ENCODE peak calls at places on chromosomes 1 and 21, in four cellular contexts. C, J, W and Q are unnamed samples.

GRCh38 chr1:205449750-205450443 is 5.9 kb downstream of the BLACAT1 start:
- DNase-seq in W (peak), J (no peak), C (peak), Q (peak)

GRCh38 chr1:182781849-182782586 is 7.6 kb upstream of the NPL start:
- DNase-seq in C (peak), J (peak), W (peak), Q (peak)

GRCh38 chr1:244113532-244114320 is 62.6 kb downstream of the ZBTB18 start:
- DNase-seq in J (no peak), C (no peak), W (no peak), Q (peak)

GRCh38 chr1:158654570-158654969 is 31.9 kb downstream of the SPTA1 start:
- DNase-seq in J (no peak), C (no peak), W (no peak), Q (no peak)

GRCh38 chr21:43609501-43610340 is 49.6 kb downstream of the HSF2BP start:
- DNase-seq in W (no peak), C (no peak), J (no peak), Q (peak)

GRCh38 chr1:152397474-152397873 is 16.6 kb downstream of the CRNN start:
- DNase-seq in C (no peak), W (no peak), J (no peak), Q (no peak)

GRCh38 chr1:167344112-167344511 is 123.4 kb downstream of the POU2F1 start:
- DNase-seq in C (no peak), J (no peak), W (no peak), Q (peak)

GRCh38 chr1:99455760-99456159 is 190.2 kb upstream of the PALMD start:
- DNase-seq in C (no peak), J (no peak), W (no peak), Q (no peak)

GRCh38 chr1:43431676-43432075 is 22.1 kb downstream of the HYI start:
- DNase-seq in C (no peak), J (no peak), W (no peak), Q (no peak)

GRCh38 chr1:232773752-232774151 is 31.5 kb upstream of the MAP10 start:
- DNase-seq in J (no peak), W (no peak), C (no peak), Q (no peak)

GRCh38 chr1:87203890-87204289 is 124.8 kb upstream of the LMO4 start:
- DNase-seq in W (no peak), C (no peak), J (no peak), Q (peak)

GRCh38 chr1:215114154-215114933 is 31.8 kb downstream of the KCNK2 start:
- DNase-seq in C (no peak), W (no peak), J (no peak), Q (peak)

GRCh38 chr1:31431351-31431750 is 18.3 kb downstream of the SERINC2 start:
- DNase-seq in C (no peak), W (no peak), J (no peak), Q (no peak)

GRCh38 chr1:200969726-200970521 is 53.6 kb downstream of the KIF21B start:
- DNase-seq in J (peak), C (no peak), W (no peak), Q (no peak)

GRCh38 chr21:31873275-31873695 is 465 bp downstream of the HUNK start:
- DNase-seq in J (no peak), C (peak), W (no peak), Q (no peak)

GRCh38 chr1:63821650-63822049 is 47.8 kb downstream of the ROR1 start:
- DNase-seq in C (no peak), J (no peak), W (no peak), Q (peak)

GRCh38 chr1:199129247-199129646 is 490.4 kb downstream of the PTPRC start:
- DNase-seq in W (no peak), J (no peak), C (no peak), Q (peak)

GRCh38 chr1:17194981-17195528 is 9.9 kb upstream of the PADI1 start:
- DNase-seq in J (no peak), C (no peak), W (no peak), Q (no peak)

GRCh38 chr1:94541175-94542087 is at the start of gene F3:
- DNase-seq in J (no peak), C (peak), W (peak), Q (peak)
- TF ChIP-seq POLR2A in J (peak), C (peak), W (no peak), Q (peak)

GRCh38 chr1:1084372-1085170 is 10.5 kb upstream of the RNF223 start:
- DNase-seq in W (no peak), C (no peak), J (no peak), Q (no peak)

GRCh38 chr1:1085911-1086841 is 12.1 kb upstream of the RNF223 start:
- DNase-seq in J (no peak), C (no peak), W (no peak), Q (no peak)

GRCh38 chr1:1086911-1087341 is 12.8 kb upstream of the RNF223 start:
- DNase-seq in W (no peak), J (no peak), C (no peak), Q (no peak)

GRCh38 chr1:1084028-1084371 is 9.9 kb upstream of the RNF223 start:
- DNase-seq in J (no peak), C (no peak), W (no peak), Q (no peak)

DNA sequence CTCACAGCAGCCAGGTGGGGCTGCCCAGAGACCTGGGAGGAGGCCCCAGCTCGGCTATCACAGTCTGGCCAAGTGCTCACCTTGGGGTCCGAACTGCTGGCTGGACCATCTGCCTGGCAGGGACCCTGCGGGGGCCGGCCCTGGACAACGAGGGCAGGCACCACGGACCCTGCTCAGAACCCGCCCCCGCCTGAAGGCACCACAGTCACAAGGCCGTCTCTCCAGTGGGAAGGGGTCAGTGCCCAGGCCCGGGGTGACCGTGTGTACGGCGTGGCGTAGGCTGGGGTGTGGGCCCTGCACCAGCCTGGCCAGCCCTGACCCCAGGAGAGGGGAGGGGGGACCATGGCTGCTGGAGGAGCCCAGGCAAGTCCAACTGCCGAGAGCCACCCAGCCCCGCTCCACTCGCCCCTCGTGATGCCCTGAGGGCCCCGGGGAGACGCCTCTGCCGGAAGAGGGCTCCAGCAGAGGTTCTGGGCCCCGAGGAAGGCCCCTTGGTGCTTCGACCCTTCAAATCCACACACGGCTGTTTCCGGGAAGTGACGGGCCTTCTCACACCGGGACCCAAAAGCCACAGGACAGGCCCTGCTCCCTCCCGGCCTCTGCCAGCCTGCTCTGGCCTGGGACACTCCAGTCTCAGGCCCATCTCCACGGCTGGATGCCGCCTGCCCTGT is 11.2 kb upstream of the RNF223 start:
- DNase-seq in W (no peak), J (no peak), C (no peak), Q (no peak)
- TF ChIP-seq ELK1 in W (no peak), J (no peak), C (no peak), Q (no peak)

GRCh38 chr1:228513244-228513900 is 26.2 kb downstream of the RNF187 start:
- DNase-seq in C (no peak), W (peak), J (no peak), Q (no peak)
- TF ChIP-seq POLR2A in C (no peak), W (no peak), J (no peak), Q (no peak)

GRCh38 chr1:109757936-109758786 is 5.6 kb downstream of the EPS8L3 start:
- DNase-seq in J (no peak), C (no peak), W (no peak), Q (no peak)
- TF ChIP-seq ELK1 in J (no peak), C (no peak), W (no peak), Q (no peak)

GRCh38 chr1:12229835-12230548 is at the start of gene VPS13D:
- DNase-seq in J (peak), C (peak), W (peak), Q (peak)
- TF ChIP-seq POLR2A in J (peak), C (peak), W (no peak), Q (peak)

GRCh38 chr1:228770779-228771223 is 35.5 kb downstream of the RHOU start:
- DNase-seq in J (no peak), W (no peak), C (no peak), Q (no peak)
- TF ChIP-seq ELK1 in J (no peak), W (no peak), C (no peak), Q (no peak)

GRCh38 chr1:28244549-28245251 is 8.8 kb downstream of the ATP5IF1 start:
- DNase-seq in C (no peak), J (peak), W (no peak), Q (no peak)
- TF ChIP-seq POLR2A in C (no peak), J (peak), W (no peak), Q (no peak)

DNA sequence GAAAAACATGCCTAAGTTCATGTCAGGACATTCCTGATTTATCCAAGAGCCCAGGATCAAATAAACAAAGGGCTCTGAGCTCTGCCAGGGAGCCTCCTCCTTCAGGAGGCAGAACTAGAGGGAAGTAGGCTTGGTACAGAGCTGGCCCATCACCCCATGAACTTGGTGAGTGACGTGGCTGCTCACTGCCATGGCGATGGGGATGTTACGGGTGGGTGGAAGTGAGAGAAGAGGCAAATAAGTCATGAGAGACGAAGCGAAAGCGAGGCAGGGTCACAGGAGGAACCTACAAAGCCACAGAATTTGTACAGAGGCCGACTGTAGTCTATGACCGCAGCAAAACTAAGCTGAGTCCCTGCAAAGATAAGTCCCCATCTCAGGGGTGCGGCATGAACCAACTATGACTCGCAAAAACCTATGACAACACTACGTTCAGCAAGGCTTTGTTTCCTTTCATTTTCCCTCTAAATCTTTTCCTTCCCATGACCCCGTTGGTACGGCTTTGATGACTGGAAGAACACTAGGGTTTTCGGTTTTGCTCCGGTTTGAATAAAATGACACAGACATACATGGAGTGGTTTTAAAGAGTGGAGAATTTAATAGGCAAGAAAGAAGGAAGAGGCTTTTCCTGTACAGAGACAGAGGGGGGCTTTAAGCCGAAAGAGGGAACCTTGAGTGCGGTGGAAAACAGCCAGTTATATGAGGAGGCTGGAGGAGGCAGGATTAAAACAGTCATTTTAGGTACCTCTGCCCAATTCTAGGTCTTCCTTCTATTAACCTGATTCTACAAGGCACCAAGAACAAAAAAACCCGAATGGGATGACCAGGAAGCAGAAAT is 74.1 kb downstream of the CD46 start:
- DNase-seq in J (peak), W (peak), C (no peak), Q (peak)
- TF ChIP-seq ELK1 in J (no peak), W (no peak), C (no peak), Q (no peak)

GRCh38 chr1:160639652-160640051 is 7.2 kb downstream of the SLAMF1 start:
- DNase-seq in C (no peak), J (no peak), W (no peak), Q (no peak)
- TF ChIP-seq POLR2A in C (no peak), J (peak), W (no peak), Q (no peak)